ENCODE peak calls at places on chromosomes 2 and 18, in ten cellular contexts. G is occipital lobe; H is brain microvascular endothelial cell; N is posterior cingulate gyrus; V is stimulated activated CD4-positive, alpha-beta T cell treated with anti-CD3 and anti-CD28 coated beads, TNF-alpha, amount 100 ng/mL, for 24 hours; Y is activated naive CD4-positive, alpha-beta T cell treated with anti-CD3 and anti-CD28 coated beads, Interleukin-2, amount 10 ng/mL, durations not matched to agents 7 days and 5 days; P is stimulated activated CD8-positive, alpha-beta memory T cell treated with anti-CD3 and anti-CD28 coated beads, Interleukin-4, amount 100 ng/mL, for 24 hours; W is SK-MEL-5; X is Peyer's patch; M is NCI-H1694 treated with DMSO at 0.1 percent for 48 hours. C is an unnamed sample.

GRCh38 chr2:54535599-54536195 is 79.6 kb downstream of the SPTBN1 start:
- DNase-seq in M (no peak), X (no peak), H (no peak), N (no peak), V (no peak), Y (no peak), P (no peak), G (no peak), W (no peak), C (no peak)

GRCh38 chr18:47413327-47413726 is 161.9 kb upstream of the SKOR2 start:
- DNase-seq in W (no peak), P (no peak), N (no peak), M (no peak), Y (no peak), V (no peak), G (no peak), X (no peak), H (no peak), C (peak; percentile 76)

GRCh38 chr18:39453882-39454281 is 1888.3 kb upstream of the CELF4 start:
- DNase-seq in G (no peak), Y (no peak), P (no peak), W (peak; percentile 27), X (no peak), H (peak; percentile 48), N (no peak), M (no peak), V (no peak), C (peak; percentile 57)

GRCh38 chr2:149017116-149017985 is 21.1 kb upstream of the LYPD6B start:
- DNase-seq in Y (peak; percentile 84), H (peak; percentile 81), W (peak; percentile 73), V (peak; percentile 66), P (peak; percentile 58), G (peak; percentile 66), M (peak; percentile 73), X (peak; percentile 76), N (peak; percentile 90), C (peak; percentile 76)

GRCh38 chr2:7627587-7627986 is 710.4 kb downstream of the RNF144A start:
- DNase-seq in W (no peak), X (no peak), M (no peak), P (no peak), V (no peak), N (no peak), H (peak; percentile 8), Y (no peak), G (no peak), C (peak; percentile 49)

GRCh38 chr2:134973241-134974146 is 54.9 kb downstream of the CCNT2 start:
- DNase-seq in M (no peak), G (no peak), W (no peak), V (no peak), H (no peak), N (no peak), X (no peak), P (no peak), Y (no peak), C (no peak)

GRCh38 chr2:128320609-128321420 is 2.1 kb upstream of the HS6ST1 start:
- DNase-seq in Y (no peak), H (no peak), V (no peak), N (peak; percentile 64), W (no peak), G (no peak), P (no peak), M (no peak), X (peak; percentile 14), C (no peak)

GRCh38 chr2:67145851-67146250 is 251.3 kb upstream of the ETAA1 start:
- DNase-seq in W (no peak), N (no peak), P (no peak), Y (no peak), G (no peak), V (no peak), H (no peak), X (no peak), M (no peak), C (no peak)

GRCh38 chr2:154306261-154306970 is 392.1 kb upstream of the KCNJ3 start:
- DNase-seq in P (no peak), M (no peak), X (no peak), Y (no peak), N (no peak), W (no peak), H (no peak), G (no peak), V (no peak), C (no peak)

GRCh38 chr18:78160961-78161656 is 818.5 kb upstream of the SALL3 start:
- DNase-seq in Y (no peak), M (no peak), W (no peak), H (no peak), P (no peak), G (no peak), N (no peak), X (no peak), V (no peak), C (no peak)

GRCh38 chr18:1246827-1247226 is 342.2 kb downstream of the ADCYAP1 start:
- DNase-seq in N (peak; percentile 24), H (no peak), G (no peak), W (no peak), X (no peak), M (no peak), Y (no peak), V (no peak), P (no peak), C (no peak)

GRCh38 chr18:57469884-57470283 is 34.7 kb downstream of the ONECUT2 start:
- DNase-seq in G (no peak), M (no peak), X (no peak), V (no peak), P (no peak), H (no peak), Y (no peak), N (no peak), W (no peak), C (peak; percentile 5)

GRCh38 chr2:160197587-160197986 is 2.5 kb downstream of the ITGB6 start:
- DNase-seq in P (no peak), W (no peak), M (no peak), V (no peak), N (no peak), G (no peak), H (no peak), X (no peak), Y (no peak), C (no peak)

GRCh38 chr2:27705851-27706622 is 42.3 kb downstream of the SLC4A1AP start:
- DNase-seq in P (no peak), H (peak; percentile 92), N (no peak), X (no peak), M (no peak), G (no peak), V (no peak), Y (no peak), W (peak; percentile 21), C (peak; percentile 98)